ENCODE peak calls at places on chromosomes 16 and 17, in ten cellular contexts. One of them, this sample, is unnamed.
A peak's percentile ranks its signal among the peaks of the same experiment; 100 is the strongest.

GRCh38 chr17:8941980-8942617 is 23.4 kb downstream of the PIK3R5 start:
- DNase-seq in A549: no peak
- DNase-seq in suprapubic skin: no peak
- DNase-seq in thyroid gland: no peak
- DNase-seq in ovary: no peak
- DNase-seq in body of pancreas: no peak
- DNase-seq in HCT116: no peak
- DNase-seq in prostate gland: no peak
- DNase-seq in testis: no peak
- DNase-seq in lower leg skin: no peak
- DNase-seq in this sample: no peak

GRCh38 chr16:59088401-59088800 is 354.3 kb upstream of the GOT2 start:
- DNase-seq in A549: no peak
- DNase-seq in suprapubic skin: no peak
- DNase-seq in thyroid gland: no peak
- DNase-seq in ovary: no peak
- DNase-seq in body of pancreas: no peak
- DNase-seq in HCT116: no peak
- DNase-seq in prostate gland: no peak
- DNase-seq in testis: no peak
- DNase-seq in lower leg skin: no peak
- DNase-seq in this sample: no peak

GRCh38 chr17:50311112-50311460 is 34.8 kb upstream of the XYLT2 start:
- DNase-seq in A549: no peak
- DNase-seq in suprapubic skin: no peak
- DNase-seq in thyroid gland: no peak
- DNase-seq in ovary: no peak
- DNase-seq in body of pancreas: no peak
- DNase-seq in HCT116: no peak
- DNase-seq in prostate gland: no peak
- DNase-seq in testis: no peak
- DNase-seq in lower leg skin: no peak
- DNase-seq in this sample: no peak

GRCh38 chr16:22784690-22785214 is 29.2 kb upstream of the HS3ST2 start:
- DNase-seq in A549: no peak
- DNase-seq in suprapubic skin: no peak
- DNase-seq in thyroid gland: no peak
- DNase-seq in ovary: no peak
- DNase-seq in body of pancreas: no peak
- DNase-seq in HCT116: no peak
- DNase-seq in prostate gland: no peak
- DNase-seq in testis: no peak
- DNase-seq in lower leg skin: no peak
- DNase-seq in this sample: no peak

GRCh38 chr16:85947511-85948509 is 48.8 kb downstream of the IRF8 start:
- DNase-seq in A549: no peak
- DNase-seq in suprapubic skin: no peak
- DNase-seq in thyroid gland: no peak
- DNase-seq in ovary: no peak
- DNase-seq in body of pancreas: no peak
- DNase-seq in HCT116: no peak
- DNase-seq in prostate gland: no peak
- DNase-seq in testis: no peak
- DNase-seq in lower leg skin: no peak
- DNase-seq in this sample: peak; percentile 43

GRCh38 chr16:85612191-85612800 is 826 bp upstream of the GSE1 start:
- DNase-seq in A549: peak; percentile 97
- DNase-seq in suprapubic skin: peak; percentile 91
- DNase-seq in thyroid gland: peak; percentile 95
- DNase-seq in ovary: peak; percentile 69
- DNase-seq in body of pancreas: peak; percentile 90
- DNase-seq in HCT116: peak; percentile 94
- DNase-seq in prostate gland: peak; percentile 87
- DNase-seq in testis: peak; percentile 58
- DNase-seq in lower leg skin: peak; percentile 72
- DNase-seq in this sample: peak; percentile 88

GRCh38 chr17:61927211-61928100 is at the start of gene INTS2:
- DNase-seq in A549: peak; percentile 98
- DNase-seq in suprapubic skin: peak; percentile 96
- DNase-seq in thyroid gland: peak; percentile 96
- DNase-seq in ovary: peak; percentile 98
- DNase-seq in body of pancreas: peak; percentile 95
- DNase-seq in HCT116: peak; percentile 96
- DNase-seq in prostate gland: peak; percentile 95
- DNase-seq in testis: peak; percentile 97
- DNase-seq in lower leg skin: peak; percentile 94
- DNase-seq in this sample: peak; percentile 97

GRCh38 chr16:74500907-74501306 is 79.6 kb upstream of the CLEC18B start:
- DNase-seq in A549: no peak
- DNase-seq in suprapubic skin: no peak
- DNase-seq in thyroid gland: no peak
- DNase-seq in ovary: no peak
- DNase-seq in body of pancreas: no peak
- DNase-seq in HCT116: no peak
- DNase-seq in prostate gland: no peak
- DNase-seq in testis: no peak
- DNase-seq in lower leg skin: no peak
- DNase-seq in this sample: no peak

GRCh38 chr17:48247038-48247437 is 139.5 kb downstream of the SNX11 start:
- DNase-seq in A549: peak; percentile 24
- DNase-seq in suprapubic skin: no peak
- DNase-seq in thyroid gland: no peak
- DNase-seq in ovary: no peak
- DNase-seq in body of pancreas: no peak
- DNase-seq in HCT116: no peak
- DNase-seq in prostate gland: no peak
- DNase-seq in testis: no peak
- DNase-seq in lower leg skin: no peak
- DNase-seq in this sample: no peak

GRCh38 chr17:48251950-48252349 is 144.4 kb downstream of the SNX11 start:
- DNase-seq in A549: no peak
- DNase-seq in suprapubic skin: no peak
- DNase-seq in thyroid gland: no peak
- DNase-seq in ovary: no peak
- DNase-seq in body of pancreas: no peak
- DNase-seq in HCT116: no peak
- DNase-seq in prostate gland: no peak
- DNase-seq in testis: no peak
- DNase-seq in lower leg skin: no peak
- DNase-seq in this sample: no peak

GRCh38 chr17:48247603-48248002 is 140.0 kb downstream of the SNX11 start:
- DNase-seq in A549: no peak
- DNase-seq in suprapubic skin: no peak
- DNase-seq in thyroid gland: no peak
- DNase-seq in ovary: no peak
- DNase-seq in body of pancreas: no peak
- DNase-seq in HCT116: no peak
- DNase-seq in prostate gland: no peak
- DNase-seq in testis: no peak
- DNase-seq in lower leg skin: no peak
- DNase-seq in this sample: no peak

GRCh38 chr17:48253976-48254375 is 146.4 kb downstream of the SNX11 start:
- DNase-seq in A549: no peak
- DNase-seq in suprapubic skin: no peak
- DNase-seq in thyroid gland: no peak
- DNase-seq in ovary: no peak
- DNase-seq in body of pancreas: no peak
- DNase-seq in HCT116: no peak
- DNase-seq in prostate gland: no peak
- DNase-seq in testis: no peak
- DNase-seq in lower leg skin: no peak
- DNase-seq in this sample: no peak

DNA sequence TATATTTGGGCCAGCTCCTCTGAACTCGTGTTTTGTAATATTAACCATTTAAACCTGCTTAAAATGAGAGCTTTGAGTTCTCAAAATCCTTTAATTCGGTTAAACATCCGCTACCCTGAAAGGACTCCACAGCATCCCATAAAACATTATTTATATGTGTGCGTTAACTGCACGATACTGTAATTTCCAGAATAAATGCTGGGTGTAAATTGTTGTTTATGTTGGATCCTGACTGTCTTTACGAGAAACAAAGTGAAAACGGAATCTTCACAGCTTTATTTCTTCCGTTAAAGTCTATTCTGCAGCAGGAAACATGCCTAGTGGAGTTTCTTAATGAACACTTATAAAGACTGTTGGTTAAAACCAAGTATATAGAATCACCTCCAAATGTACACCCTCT is 143.4 kb downstream of the SNX11 start:
- DNase-seq in A549: no peak
- DNase-seq in suprapubic skin: no peak
- DNase-seq in thyroid gland: no peak
- DNase-seq in ovary: no peak
- DNase-seq in body of pancreas: no peak
- DNase-seq in HCT116: no peak
- DNase-seq in prostate gland: no peak
- DNase-seq in testis: no peak
- DNase-seq in lower leg skin: no peak
- DNase-seq in this sample: no peak
- TF ChIP-seq POLR2A in A549: no peak
- TF ChIP-seq POLR2A in suprapubic skin: no peak
- TF ChIP-seq POLR2A in thyroid gland: no peak
- TF ChIP-seq POLR2A in ovary: no peak
- TF ChIP-seq POLR2A in body of pancreas: no peak
- TF ChIP-seq POLR2A in HCT116: no peak
- TF ChIP-seq POLR2A in prostate gland: no peak
- TF ChIP-seq POLR2A in testis: no peak
- TF ChIP-seq POLR2A in lower leg skin: no peak
- TF ChIP-seq POLR2A in this sample: no peak

GRCh38 chr17:79796570-79797491 is at the start of gene CBX8:
- DNase-seq in A549: peak; percentile 98
- DNase-seq in suprapubic skin: peak; percentile 100
- DNase-seq in thyroid gland: peak; percentile 100
- DNase-seq in ovary: peak; percentile 100
- DNase-seq in body of pancreas: peak; percentile 100
- DNase-seq in HCT116: peak; percentile 100
- DNase-seq in prostate gland: peak; percentile 99
- DNase-seq in testis: peak; percentile 99
- DNase-seq in lower leg skin: peak; percentile 99
- DNase-seq in this sample: peak; percentile 100
- TF ChIP-seq POLR2A in A549: peak; percentile 74
- TF ChIP-seq POLR2A in suprapubic skin: no peak
- TF ChIP-seq POLR2A in thyroid gland: no peak
- TF ChIP-seq POLR2A in ovary: no peak
- TF ChIP-seq POLR2A in body of pancreas: peak; percentile 55
- TF ChIP-seq POLR2A in HCT116: peak; percentile 72
- TF ChIP-seq POLR2A in prostate gland: peak; percentile 30
- TF ChIP-seq POLR2A in testis: no peak
- TF ChIP-seq POLR2A in lower leg skin: no peak
- TF ChIP-seq POLR2A in this sample: no peak

GRCh38 chr17:876272-876671 is 94.1 kb downstream of the MRM3 start:
- DNase-seq in A549: no peak
- DNase-seq in suprapubic skin: no peak
- DNase-seq in thyroid gland: no peak
- DNase-seq in ovary: no peak
- DNase-seq in body of pancreas: no peak
- DNase-seq in HCT116: no peak
- DNase-seq in prostate gland: no peak
- DNase-seq in testis: no peak
- DNase-seq in lower leg skin: no peak
- DNase-seq in this sample: no peak

GRCh38 chr17:869567-870530 is 87.7 kb downstream of the MRM3 start:
- DNase-seq in A549: peak; percentile 58
- DNase-seq in suprapubic skin: no peak
- DNase-seq in thyroid gland: no peak
- DNase-seq in ovary: peak; percentile 45
- DNase-seq in body of pancreas: no peak
- DNase-seq in HCT116: peak; percentile 72
- DNase-seq in prostate gland: peak; percentile 55
- DNase-seq in testis: no peak
- DNase-seq in lower leg skin: peak; percentile 63
- DNase-seq in this sample: peak; percentile 27

GRCh38 chr17:871731-872517 is 89.8 kb downstream of the MRM3 start:
- DNase-seq in A549: no peak
- DNase-seq in suprapubic skin: no peak
- DNase-seq in thyroid gland: no peak
- DNase-seq in ovary: no peak
- DNase-seq in body of pancreas: no peak
- DNase-seq in HCT116: no peak
- DNase-seq in prostate gland: no peak
- DNase-seq in testis: no peak
- DNase-seq in lower leg skin: no peak
- DNase-seq in this sample: no peak

GRCh38 chr17:869067-869466 is 86.9 kb downstream of the MRM3 start:
- DNase-seq in A549: no peak
- DNase-seq in suprapubic skin: no peak
- DNase-seq in thyroid gland: peak; percentile 29
- DNase-seq in ovary: peak; percentile 80
- DNase-seq in body of pancreas: no peak
- DNase-seq in HCT116: no peak
- DNase-seq in prostate gland: no peak
- DNase-seq in testis: peak; percentile 75
- DNase-seq in lower leg skin: peak; percentile 70
- DNase-seq in this sample: peak; percentile 33

DNA sequence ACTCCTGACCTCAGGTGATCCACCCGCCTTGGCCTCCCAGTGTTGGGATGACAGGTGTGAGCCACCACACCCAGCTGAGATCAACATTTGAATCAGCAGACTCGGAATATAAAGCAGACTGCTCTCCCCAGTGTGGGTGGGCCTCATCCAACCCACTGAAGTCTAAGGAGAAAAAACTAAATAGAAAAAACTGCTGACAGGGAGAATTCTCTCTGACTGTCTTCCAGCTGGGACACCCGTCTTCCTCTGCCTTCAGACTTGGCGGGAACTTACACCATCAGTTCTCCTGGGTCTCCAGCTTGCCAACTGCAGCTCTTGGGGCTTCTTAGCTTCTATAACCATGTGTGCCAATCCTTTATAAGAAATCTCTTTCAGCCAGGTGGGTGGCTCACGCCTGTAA is 90.7 kb downstream of the MRM3 start:
- DNase-seq in A549: no peak
- DNase-seq in suprapubic skin: no peak
- DNase-seq in thyroid gland: no peak
- DNase-seq in ovary: no peak
- DNase-seq in body of pancreas: no peak
- DNase-seq in HCT116: no peak
- DNase-seq in prostate gland: no peak
- DNase-seq in testis: no peak
- DNase-seq in lower leg skin: no peak
- DNase-seq in this sample: no peak
- TF ChIP-seq POLR2A in A549: no peak
- TF ChIP-seq POLR2A in suprapubic skin: no peak
- TF ChIP-seq POLR2A in thyroid gland: no peak
- TF ChIP-seq POLR2A in ovary: no peak
- TF ChIP-seq POLR2A in body of pancreas: no peak
- TF ChIP-seq POLR2A in HCT116: no peak
- TF ChIP-seq POLR2A in prostate gland: no peak
- TF ChIP-seq POLR2A in testis: no peak
- TF ChIP-seq POLR2A in lower leg skin: no peak
- TF ChIP-seq POLR2A in this sample: no peak

GRCh38 chr17:6757747-6758146 is 1.9 kb downstream of the XAF1 start:
- DNase-seq in A549: no peak
- DNase-seq in suprapubic skin: no peak
- DNase-seq in thyroid gland: no peak
- DNase-seq in ovary: no peak
- DNase-seq in body of pancreas: no peak
- DNase-seq in HCT116: no peak
- DNase-seq in prostate gland: no peak
- DNase-seq in testis: no peak
- DNase-seq in lower leg skin: no peak
- DNase-seq in this sample: no peak

GRCh38 chr17:6756425-6757012 is 673 bp downstream of the XAF1 start:
- DNase-seq in A549: no peak
- DNase-seq in suprapubic skin: no peak
- DNase-seq in thyroid gland: no peak
- DNase-seq in ovary: peak; percentile 41
- DNase-seq in body of pancreas: no peak
- DNase-seq in HCT116: no peak
- DNase-seq in prostate gland: no peak
- DNase-seq in testis: no peak
- DNase-seq in lower leg skin: no peak
- DNase-seq in this sample: no peak

DNA sequence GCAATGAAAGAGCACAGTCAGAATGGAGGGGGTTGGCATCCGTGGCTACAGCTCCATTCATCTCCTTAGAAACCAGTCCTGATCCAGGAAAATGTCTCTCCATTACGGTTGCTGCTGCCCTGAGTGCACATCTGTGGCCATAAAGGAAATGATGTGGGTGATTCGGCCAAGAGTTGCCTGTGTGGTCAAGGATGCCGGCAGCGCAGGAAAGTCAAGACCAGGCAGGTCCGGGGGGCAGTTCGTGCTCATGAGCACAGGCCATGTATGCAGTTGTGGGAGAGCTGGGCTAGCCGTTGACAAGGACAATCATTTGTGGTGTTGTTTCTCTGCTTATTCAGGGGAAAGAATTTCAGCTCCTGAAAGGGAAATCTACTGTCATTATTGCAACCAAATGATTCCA is 6.0 kb downstream of the XAF1 start:
- DNase-seq in A549: no peak
- DNase-seq in suprapubic skin: no peak
- DNase-seq in thyroid gland: no peak
- DNase-seq in ovary: no peak
- DNase-seq in body of pancreas: no peak
- DNase-seq in HCT116: no peak
- DNase-seq in prostate gland: no peak
- DNase-seq in testis: no peak
- DNase-seq in lower leg skin: no peak
- DNase-seq in this sample: no peak
- TF ChIP-seq POLR2A in A549: no peak
- TF ChIP-seq POLR2A in suprapubic skin: no peak
- TF ChIP-seq POLR2A in thyroid gland: no peak
- TF ChIP-seq POLR2A in ovary: no peak
- TF ChIP-seq POLR2A in body of pancreas: no peak
- TF ChIP-seq POLR2A in HCT116: no peak
- TF ChIP-seq POLR2A in prostate gland: no peak
- TF ChIP-seq POLR2A in testis: no peak
- TF ChIP-seq POLR2A in lower leg skin: no peak
- TF ChIP-seq POLR2A in this sample: no peak